ENCODE peak calls at places on chromosomes 13 and 19, in four cellular contexts. D is thoracic aorta, X is mesendoderm, K is neuronal stem cell. T is an unnamed sample.
A peak's percentile ranks its signal among the peaks of the same experiment; 100 is the strongest.

GRCh38 chr13:61414686-61415664 is 674 bp downstream of the PCDH20 start:
- DNase-seq in X (peak; percentile 96), K (peak; percentile 75), D (no peak), T (peak; percentile 81)

GRCh38 chr19:1074512-1075283 is 7.7 kb downstream of the ARHGAP45 start:
- DNase-seq in X (no peak), D (no peak), K (no peak), T (no peak)

GRCh38 chr19:38455031-38455430 is 21.5 kb downstream of the RYR1 start:
- DNase-seq in K (no peak), D (no peak), X (peak; percentile 64), T (peak; percentile 61)

GRCh38 chr13:108346376-108346775 is 76.9 kb downstream of the TNFSF13B start:
- DNase-seq in D (no peak), K (no peak), X (peak; percentile 52), T (no peak)

GRCh38 chr19:49073514-49074378 is 1.2 kb upstream of the KCNA7 start:
- DNase-seq in X (peak; percentile 66), D (no peak), K (no peak), T (no peak)

GRCh38 chr19:5804516-5805464 is at the start of gene NRTN:
- DNase-seq in X (peak; percentile 53), K (peak; percentile 50), D (no peak), T (peak; percentile 63)

GRCh38 chr13:88153353-88153752 is 482.2 kb downstream of the SLITRK5 start:
- DNase-seq in X (no peak), K (no peak), D (no peak), T (no peak)

GRCh38 chr13:75587679-75588078 is 38.1 kb downstream of the UCHL3 start:
- DNase-seq in K (no peak), X (peak; percentile 86), D (no peak), T (no peak)

GRCh38 chr13:39890537-39890936 is 235.1 kb downstream of the COG6 start:
- DNase-seq in X (no peak), K (no peak), D (no peak), T (no peak)

GRCh38 chr13:111344471-111345191 is 24.2 kb downstream of the TEX29 start:
- DNase-seq in D (no peak), X (peak; percentile 94), K (peak; percentile 71), T (peak; percentile 65)

GRCh38 chr13:107842562-107843180 is 372.7 kb downstream of the LIG4 start:
- DNase-seq in D (no peak), X (peak; percentile 71), K (no peak), T (no peak)

GRCh38 chr19:18843960-18844359 is 12.2 kb downstream of the UPF1 start:
- DNase-seq in D (no peak), K (no peak), X (no peak), T (no peak)

GRCh38 chr13:35512271-35512920 is 35.9 kb upstream of the MAB21L1 start:
- DNase-seq in K (no peak), X (peak; percentile 43), D (no peak), T (no peak)

GRCh38 chr19:55344444-55344843 is 4.8 kb downstream of the KMT5C start:
- DNase-seq in X (no peak), K (no peak), D (no peak), T (no peak)

GRCh38 chr13:93810264-93810663 is 583.7 kb downstream of the GPC6 start:
- DNase-seq in D (no peak), X (no peak), K (no peak), T (no peak)

GRCh38 chr19:53545271-53546065 is 7.5 kb downstream of the ZNF331 start:
- DNase-seq in D (no peak), K (no peak), X (peak; percentile 13), T (no peak)

GRCh38 chr13:30033681-30034447 is 183.4 kb upstream of the UBL3 start:
- DNase-seq in K (no peak), D (no peak), X (no peak), T (no peak)

GRCh38 chr13:45604892-45605291 is 10.6 kb downstream of the ERICH6B start:
- DNase-seq in X (peak; percentile 19), K (no peak), D (no peak), T (no peak)

GRCh38 chr13:111486801-111487200 is 166.4 kb downstream of the TEX29 start:
- DNase-seq in K (no peak), D (no peak), X (no peak), T (no peak)

GRCh38 chr13:98103942-98104880 is 38.7 kb upstream of the FARP1 start:
- DNase-seq in K (no peak), X (peak; percentile 45), D (no peak), T (no peak)

GRCh38 chr19:30169196-30169900 is 202.8 kb upstream of the ZNF536 start:
- DNase-seq in X (no peak), K (no peak), D (no peak), T (no peak)

GRCh38 chr13:33310245-33311038 is 24.9 kb upstream of the STARD13 start:
- DNase-seq in K (no peak), X (no peak), D (no peak), T (no peak)

GRCh38 chr13:34698953-34699352 is 243.1 kb upstream of the NBEA start:
- DNase-seq in D (no peak), K (no peak), X (no peak), T (no peak)

GRCh38 chr13:46289260-46289955 is 77.7 kb downstream of the LRRC63 start:
- DNase-seq in K (no peak), D (no peak), X (no peak), T (no peak)

GRCh38 chr13:107144432-107144831 is 576.5 kb upstream of the ARGLU1 start:
- DNase-seq in K (no peak), D (no peak), X (peak; percentile 11), T (no peak)

GRCh38 chr13:41812851-41813250 is 148.1 kb downstream of the VWA8 start:
- DNase-seq in K (no peak), D (no peak), X (no peak), T (no peak)

GRCh38 chr13:50589139-50589538 is 254.4 kb downstream of the DLEU7 start:
- DNase-seq in D (no peak), X (no peak), K (no peak), T (no peak)

GRCh38 chr13:69199664-69200063 is 908.0 kb upstream of the ATXN8OS start:
- DNase-seq in X (peak; percentile 81), D (no peak), K (peak; percentile 48), T (no peak)

GRCh38 chr19:20182232-20182785 is 15.3 kb downstream of the ZNF486 start:
- DNase-seq in X (no peak), K (no peak), D (no peak), T (no peak)

GRCh38 chr13:23634897-23635296 is 64.7 kb downstream of the TNFRSF19 start:
- DNase-seq in K (no peak), D (no peak), X (peak; percentile 76), T (no peak)

GRCh38 chr13:30865131-30866009 is 40.7 kb upstream of the MEDAG start:
- DNase-seq in D (no peak), X (peak; percentile 94), K (peak; percentile 75), T (peak; percentile 73)

GRCh38 chr19:7888145-7888825 is at the start of gene LRRC8E:
- DNase-seq in D (no peak), X (peak; percentile 84), K (peak; percentile 63), T (peak; percentile 86)

GRCh38 chr19:55027472-55028337 is 10.4 kb downstream of the GP6 start:
- DNase-seq in X (no peak), D (no peak), K (no peak), T (no peak)

GRCh38 chr13:96229356-96229755 is 139.4 kb downstream of the HS6ST3 start:
- DNase-seq in D (no peak), X (peak; percentile 86), K (no peak), T (no peak)

T was measured in nephron progenitor cell.